ENCODE peak calls at places on chromosomes 7 and 10, in four cellular contexts. Q is A673, N is OCI-LY7, E is left lung. C is an unnamed sample.

GRCh38 chr7:18520450-18521235 is 25.1 kb downstream of the HDAC9 start:
- DNase-seq in E (no peak), N (peak; percentile 87), Q (peak; percentile 76), C (no peak)

GRCh38 chr7:409344-410281 is 110.0 kb downstream of the PDGFA start:
- DNase-seq in E (no peak), N (no peak), Q (no peak), C (no peak)

GRCh38 chr10:96720422-96721206 is at the start of gene PIK3AP1:
- DNase-seq in E (peak; percentile 98), N (peak; percentile 96), Q (peak; percentile 19), C (peak; percentile 75)

GRCh38 chr10:76388321-76388720 is 956.9 kb downstream of the LRMDA start:
- DNase-seq in E (no peak), Q (no peak), N (no peak), C (no peak)

GRCh38 chr7:114703677-114704076 is 218.2 kb upstream of the MDFIC start:
- DNase-seq in E (no peak), N (no peak), Q (peak; percentile 7), C (no peak)

GRCh38 chr7:87330942-87331341 is 14.5 kb upstream of the CROT start:
- DNase-seq in N (peak; percentile 13), Q (no peak), E (no peak), C (no peak)

GRCh38 chr10:126094537-126094936 is 198.2 kb downstream of the FANK1 start:
- DNase-seq in E (no peak), Q (no peak), N (no peak), C (no peak)

GRCh38 chr7:33623267-33623666 is 282.1 kb upstream of the BMPER start:
- DNase-seq in Q (no peak), E (no peak), N (no peak), C (no peak)

GRCh38 chr7:36639826-36640225 is 84.5 kb downstream of the AOAH start:
- DNase-seq in N (no peak), Q (no peak), E (no peak), C (no peak)

GRCh38 chr7:141225916-141226618 is 152.2 kb downstream of the TMEM178B start:
- DNase-seq in E (no peak), Q (no peak), N (peak; percentile 13), C (no peak)

GRCh38 chr7:27866256-27866655 is 126.3 kb downstream of the TAX1BP1 start:
- DNase-seq in Q (no peak), E (no peak), N (no peak), C (no peak)
- H3K27ac ChIP-seq in Q (no peak overlapping the region), E (no peak overlapping the region), N (no peak overlapping the region), C (no peak overlapping the region)

DNA sequence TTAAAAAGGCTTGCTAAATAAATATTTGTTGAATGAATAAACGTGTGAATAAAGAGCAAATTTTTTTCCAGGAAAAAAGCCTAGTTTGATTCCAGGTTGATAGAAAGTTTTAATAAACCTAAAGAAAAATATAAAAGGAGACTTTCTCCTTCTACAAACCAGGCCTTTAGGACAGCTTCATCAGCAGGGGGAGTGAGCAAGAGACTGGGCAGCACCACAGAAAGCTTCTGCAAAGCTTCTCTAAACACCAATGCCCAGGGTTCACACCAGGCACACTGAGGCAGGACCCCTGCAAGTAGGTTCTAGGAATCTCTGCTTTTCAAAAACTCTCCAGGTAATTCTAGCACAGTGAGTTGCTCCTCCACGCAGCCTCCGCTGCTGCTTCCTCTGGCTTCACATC is 66.4 kb upstream of the SEC61G start:
- DNase-seq in N (no peak), Q (no peak), E (no peak), C (no peak)
- TF ChIP-seq CTCF in N (no peak), Q (no peak), E (no peak), C (no peak)

GRCh38 chr7:130294314-130294713 is 1.4 kb downstream of the CPA4 start:
- DNase-seq in Q (no peak), E (no peak), N (no peak), C (no peak)
- H3K27ac ChIP-seq in Q (no peak overlapping the region), E (no peak overlapping the region), N (no peak overlapping the region), C (no peak overlapping the region)

DNA sequence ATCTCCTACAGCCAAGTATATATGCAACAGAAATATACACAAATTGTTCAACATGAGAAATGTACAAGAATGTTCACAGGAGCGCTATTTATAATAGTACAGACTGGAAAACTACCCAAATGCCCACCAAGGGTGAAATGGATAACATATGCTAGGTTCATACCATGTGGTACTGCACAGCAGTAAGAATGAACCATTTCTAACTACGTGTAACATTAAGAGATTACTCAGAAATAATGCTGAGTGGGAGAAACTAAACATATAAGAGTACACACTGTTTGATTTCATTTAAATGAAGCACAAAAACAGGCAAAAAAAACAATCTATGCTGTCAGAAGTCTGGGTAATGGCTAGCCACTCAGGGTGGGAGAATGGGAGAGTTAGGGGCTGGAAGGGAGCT is 45.8 kb downstream of the RNLS start:
- DNase-seq in Q (no peak), E (no peak), N (no peak), C (no peak)
- TF ChIP-seq CTCF in Q (no peak), E (no peak), N (no peak), C (no peak)

DNA sequence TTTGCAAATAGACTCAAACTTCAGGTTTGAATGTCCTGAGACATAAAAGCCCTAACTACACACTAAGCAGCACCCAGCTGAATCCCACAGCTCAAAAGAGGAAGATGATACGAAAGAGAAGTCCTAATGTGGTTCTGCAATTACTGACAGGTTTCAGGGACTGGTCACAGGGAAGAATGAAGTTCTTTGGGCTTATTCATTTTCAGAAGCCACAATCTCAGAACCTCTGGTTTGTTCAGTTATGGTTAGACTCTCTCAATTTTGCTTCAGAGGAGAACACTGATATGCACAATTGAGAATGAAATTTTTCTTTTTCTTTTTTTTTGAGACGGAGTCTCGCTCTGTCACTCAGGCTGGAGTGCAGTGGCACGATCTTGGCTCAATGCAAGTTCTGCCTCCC is 94.6 kb upstream of the FAM180A start:
- DNase-seq in E (no peak), N (peak; percentile 29), Q (no peak), C (no peak)
- H3K27ac ChIP-seq in E (no peak overlapping the region), N (no peak overlapping the region), Q (no peak overlapping the region), C (no peak overlapping the region)

GRCh38 chr7:76383089-76383944 is 24.5 kb upstream of the YWHAG start:
- DNase-seq in N (no peak), E (no peak), Q (peak; percentile 57), C (peak; percentile 84)
- TF ChIP-seq CTCF in N (no peak), E (no peak), Q (no peak), C (peak; percentile 46)

C was measured in GM23338.